ENCODE peak calls at places on chromosomes 11 and 22, in four cellular contexts. One of them, this sample, is unnamed.

GRCh38 chr22:40243891-40244290 is 66.2 kb downstream of the TNRC6B start:
- DNase-seq in heart right ventricle: no peak
- DNase-seq in uterus: no peak
- DNase-seq in HFF-Myc: no peak
- DNase-seq in this sample: no peak

GRCh38 chr11:116035972-116036371 is 531.8 kb upstream of the CADM1 start:
- DNase-seq in heart right ventricle: no peak
- DNase-seq in HFF-Myc: no peak
- DNase-seq in uterus: no peak
- DNase-seq in this sample: no peak

GRCh38 chr22:33832558-33833151 is 87.6 kb downstream of the LARGE1 start:
- DNase-seq in heart right ventricle: peak
- DNase-seq in uterus: no peak
- DNase-seq in HFF-Myc: no peak
- DNase-seq in this sample: no peak

GRCh38 chr22:32396746-32397145 is 15.3 kb downstream of the RTCB start:
- DNase-seq in HFF-Myc: peak
- DNase-seq in heart right ventricle: no peak
- DNase-seq in uterus: no peak
- DNase-seq in this sample: no peak

GRCh38 chr11:111372538-111372937 is 6.5 kb downstream of the POU2AF1 start:
- DNase-seq in uterus: no peak
- DNase-seq in heart right ventricle: no peak
- DNase-seq in HFF-Myc: no peak
- DNase-seq in this sample: no peak

GRCh38 chr22:42022162-42022847 is 23.7 kb downstream of the WBP2NL start:
- DNase-seq in heart right ventricle: no peak
- DNase-seq in uterus: no peak
- DNase-seq in HFF-Myc: no peak
- DNase-seq in this sample: no peak

GRCh38 chr11:105937738-105938137 is 84.3 kb downstream of the MSANTD4 start:
- DNase-seq in heart right ventricle: no peak
- DNase-seq in uterus: no peak
- DNase-seq in HFF-Myc: peak
- DNase-seq in this sample: no peak

GRCh38 chr22:40042312-40042711 is 47.6 kb downstream of the FAM83F start:
- DNase-seq in HFF-Myc: no peak
- DNase-seq in uterus: no peak
- DNase-seq in heart right ventricle: no peak
- DNase-seq in this sample: no peak

GRCh38 chr22:30605449-30606110 is 1.4 kb upstream of the TCN2 start:
- DNase-seq in heart right ventricle: peak
- DNase-seq in HFF-Myc: no peak
- DNase-seq in uterus: peak
- DNase-seq in this sample: peak

GRCh38 chr11:959027-959426 is 33.4 kb downstream of the AP2A2 start:
- DNase-seq in HFF-Myc: no peak
- DNase-seq in uterus: no peak
- DNase-seq in heart right ventricle: no peak
- DNase-seq in this sample: no peak

GRCh38 chr11:129225190-129225589 is 33.1 kb upstream of the ARHGAP32 start:
- DNase-seq in heart right ventricle: no peak
- DNase-seq in uterus: no peak
- DNase-seq in HFF-Myc: no peak
- DNase-seq in this sample: no peak

GRCh38 chr11:70551323-70552166 is 153.2 kb downstream of the CTTN start:
- DNase-seq in heart right ventricle: no peak
- DNase-seq in uterus: no peak
- DNase-seq in HFF-Myc: no peak
- DNase-seq in this sample: no peak

GRCh38 chr11:43177938-43178337 is 133.9 kb upstream of the API5 start:
- DNase-seq in uterus: no peak
- DNase-seq in HFF-Myc: no peak
- DNase-seq in heart right ventricle: no peak
- DNase-seq in this sample: no peak

GRCh38 chr11:74729397-74729796 is 1.8 kb downstream of the CHRDL2 start:
- DNase-seq in HFF-Myc: no peak
- DNase-seq in uterus: peak
- DNase-seq in heart right ventricle: no peak
- DNase-seq in this sample: no peak

GRCh38 chr11:74730601-74731260 is 495 bp downstream of the CHRDL2 start:
- DNase-seq in HFF-Myc: no peak
- DNase-seq in uterus: peak
- DNase-seq in heart right ventricle: no peak
- DNase-seq in this sample: no peak

GRCh38 chr11:74723511-74723910 is 7.7 kb downstream of the CHRDL2 start:
- DNase-seq in HFF-Myc: no peak
- DNase-seq in uterus: peak
- DNase-seq in heart right ventricle: no peak
- DNase-seq in this sample: no peak

GRCh38 chr11:74725701-74726100 is 5.5 kb downstream of the CHRDL2 start:
- DNase-seq in heart right ventricle: no peak
- DNase-seq in uterus: peak
- DNase-seq in HFF-Myc: no peak
- DNase-seq in this sample: no peak

GRCh38 chr11:74726547-74727182 is 4.6 kb downstream of the CHRDL2 start:
- DNase-seq in uterus: peak
- DNase-seq in heart right ventricle: peak
- DNase-seq in HFF-Myc: peak
- DNase-seq in this sample: peak
- TF ChIP-seq CTCF in uterus: peak
- TF ChIP-seq CTCF in heart right ventricle: peak
- TF ChIP-seq CTCF in HFF-Myc: peak
- TF ChIP-seq CTCF in this sample: peak

GRCh38 chr11:26721967-26722366 is at the start of gene SLC5A12:
- DNase-seq in HFF-Myc: no peak
- DNase-seq in uterus: no peak
- DNase-seq in heart right ventricle: no peak
- DNase-seq in this sample: no peak
- TF ChIP-seq CTCF in HFF-Myc: no peak
- TF ChIP-seq CTCF in uterus: no peak
- TF ChIP-seq CTCF in heart right ventricle: no peak
- TF ChIP-seq CTCF in this sample: no peak

GRCh38 chr11:122743949-122744876 is 88.7 kb downstream of the UBASH3B start:
- DNase-seq in heart right ventricle: no peak
- DNase-seq in uterus: no peak
- DNase-seq in HFF-Myc: no peak
- DNase-seq in this sample: peak
- TF ChIP-seq CTCF in heart right ventricle: no peak
- TF ChIP-seq CTCF in uterus: no peak
- TF ChIP-seq CTCF in HFF-Myc: no peak
- TF ChIP-seq CTCF in this sample: no peak

DNA sequence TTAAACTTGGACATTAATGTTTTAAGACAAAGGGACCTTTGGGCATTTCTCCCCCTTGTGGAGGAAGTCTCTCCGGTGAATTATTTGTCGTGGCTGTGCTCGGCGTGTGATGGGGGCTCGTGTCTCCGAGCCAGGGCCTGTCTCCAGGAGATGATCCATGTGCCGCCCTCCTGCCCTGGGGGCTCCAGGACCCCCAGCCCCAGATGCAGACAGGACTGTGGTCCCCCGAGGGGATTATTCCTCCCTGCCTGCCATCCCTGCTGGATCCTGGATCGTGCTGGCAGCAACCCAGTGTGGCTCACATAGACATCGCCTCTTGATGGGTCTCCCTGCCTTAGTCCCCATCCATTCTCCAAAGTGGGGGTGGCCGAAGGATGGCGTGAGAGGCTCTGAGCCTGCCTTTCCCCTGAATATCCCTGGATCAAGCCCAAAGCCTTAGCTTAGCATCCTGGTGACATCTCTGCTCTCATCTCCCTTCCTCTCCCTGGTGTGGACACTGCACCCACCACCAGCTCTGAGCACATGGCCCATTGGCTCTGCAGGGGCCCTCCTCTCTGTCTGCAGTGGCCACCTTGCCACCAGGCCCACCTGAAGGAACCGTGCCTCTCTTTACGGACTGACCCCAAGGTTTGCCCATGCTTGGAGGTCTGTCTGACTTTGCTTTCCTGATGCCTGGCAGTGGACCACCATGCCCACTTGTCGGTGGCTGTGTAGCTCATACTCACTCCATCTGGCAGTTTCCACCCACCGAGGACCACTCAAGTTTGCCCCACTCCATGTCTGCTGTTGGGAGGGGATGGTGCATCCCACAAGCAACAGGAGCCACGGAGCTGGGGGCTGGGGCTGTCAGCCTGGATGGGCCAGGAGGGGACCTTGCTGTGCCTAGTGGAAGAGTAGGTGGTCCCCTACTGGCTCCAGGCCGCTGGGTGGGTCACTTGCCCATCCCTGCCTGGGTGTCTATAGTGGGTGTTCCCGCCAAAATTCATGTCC is 56.7 kb downstream of the SMIM38 start:
- DNase-seq in heart right ventricle: no peak
- DNase-seq in HFF-Myc: no peak
- DNase-seq in uterus: no peak
- DNase-seq in this sample: no peak
- TF ChIP-seq CTCF in heart right ventricle: peak
- TF ChIP-seq CTCF in HFF-Myc: no peak
- TF ChIP-seq CTCF in uterus: peak
- TF ChIP-seq CTCF in this sample: no peak

GRCh38 chr11:127612602-127613001 is 612.0 kb upstream of the KIRREL3 start:
- DNase-seq in uterus: no peak
- DNase-seq in heart right ventricle: no peak
- DNase-seq in HFF-Myc: no peak
- DNase-seq in this sample: no peak

GRCh38 chr11:127610787-127611186 is 610.2 kb upstream of the KIRREL3 start:
- DNase-seq in heart right ventricle: no peak
- DNase-seq in HFF-Myc: no peak
- DNase-seq in uterus: no peak
- DNase-seq in this sample: no peak

GRCh38 chr11:127609025-127609788 is 608.6 kb upstream of the KIRREL3 start:
- DNase-seq in uterus: no peak
- DNase-seq in HFF-Myc: no peak
- DNase-seq in heart right ventricle: no peak
- DNase-seq in this sample: no peak
- TF ChIP-seq CTCF in uterus: no peak
- TF ChIP-seq CTCF in HFF-Myc: no peak
- TF ChIP-seq CTCF in heart right ventricle: no peak
- TF ChIP-seq CTCF in this sample: no peak